ENCODE peak calls at places on chromosomes 4 and X, in four cellular contexts. D is HL-60, W is K562, R is GM12891. Q is an unnamed sample.

GRCh38 chrX:937391-937790 is 275.1 kb downstream of the CRLF2 start:
- DNase-seq in D (no peak), R (no peak), W (no peak), Q (no peak)

GRCh38 chrX:70508296-70508911 is 63.8 kb downstream of the DLG3 start:
- DNase-seq in D (no peak), R (no peak), W (no peak), Q (no peak)

GRCh38 chr4:183758006-183758734 is 99.1 kb downstream of the TRAPPC11 start:
- DNase-seq in R (no peak), W (no peak), D (no peak), Q (no peak)

GRCh38 chrX:100802843-100803242 is 17.3 kb upstream of the CSTF2 start:
- DNase-seq in W (no peak), D (no peak), R (no peak), Q (no peak)

GRCh38 chrX:47078129-47079043 is at the start of gene RGN:
- DNase-seq in D (no peak), W (no peak), R (no peak), Q (no peak)

GRCh38 chrX:150489359-150490015 is 78.9 kb upstream of the MTM1 start:
- DNase-seq in W (no peak), R (no peak), D (no peak), Q (no peak)

GRCh38 chrX:19746919-19747671 is 140.3 kb downstream of the SH3KBP1 start:
- DNase-seq in W (no peak), D (no peak), R (no peak), Q (no peak)

GRCh38 chr4:94590493-94590892 is 138.8 kb downstream of the PDLIM5 start:
- DNase-seq in W (no peak), D (no peak), R (no peak), Q (no peak)

GRCh38 chrX:71996826-71997225 is 86.2 kb downstream of the NHSL2 start:
- DNase-seq in D (no peak), R (no peak), W (no peak), Q (no peak)

DNA sequence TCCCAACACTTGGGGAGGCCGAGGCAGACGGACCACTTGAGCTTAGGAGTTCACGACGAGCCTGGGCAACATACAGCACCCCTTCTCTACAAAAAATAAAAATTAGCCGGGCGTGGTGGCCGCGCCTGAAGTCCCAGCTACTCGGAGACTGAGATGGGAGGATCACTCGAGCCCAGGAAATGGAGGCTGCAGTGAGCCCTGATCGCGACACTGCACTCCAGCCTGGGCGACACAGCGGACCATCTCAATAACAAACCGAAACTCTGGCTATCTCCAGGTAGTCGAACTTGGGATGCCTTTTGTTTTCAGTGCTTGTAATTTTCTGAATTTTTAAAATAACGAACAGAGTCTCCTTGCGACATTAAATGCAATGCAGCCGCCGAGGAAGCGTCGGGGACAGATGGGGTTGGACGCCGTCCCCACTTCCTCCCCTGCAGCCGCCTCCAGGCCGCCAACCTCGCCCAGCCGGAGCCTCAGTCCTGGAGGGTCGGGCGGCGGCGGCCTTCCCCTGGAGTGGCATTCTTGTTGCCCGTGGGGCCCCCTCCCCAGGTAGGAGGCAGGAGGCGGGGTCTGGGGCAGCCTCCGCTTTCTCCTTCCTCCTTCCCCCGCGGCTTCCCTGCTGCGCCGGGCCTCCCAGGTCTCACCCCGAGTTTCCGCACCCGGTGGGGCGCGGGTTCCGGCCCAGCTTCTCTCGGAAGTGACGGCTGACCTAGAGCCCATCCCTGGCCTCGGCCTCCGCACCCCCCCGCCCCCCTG is 14.6 kb downstream of the HMX1 start:
- DNase-seq in R (no peak), D (no peak), W (no peak), Q (no peak)
- TF ChIP-seq SPI1 in R (no peak), D (peak; percentile 27), W (no peak), Q (no peak)

GRCh38 chr4:67725132-67725531 is 24.2 kb upstream of the UBA6 start:
- DNase-seq in W (no peak), R (no peak), D (no peak), Q (no peak)
- TF ChIP-seq SPI1 in W (no peak), R (no peak), D (no peak), Q (no peak)

GRCh38 chrX:133921764-133922389 is 63.5 kb downstream of the GPC3 start:
- DNase-seq in W (peak; percentile 23), R (no peak), D (no peak), Q (no peak)

GRCh38 chrX:133921084-133921483 is 64.3 kb downstream of the GPC3 start:
- DNase-seq in D (no peak), W (no peak), R (no peak), Q (no peak)

GRCh38 chrX:133923113-133923512 is 62.3 kb downstream of the GPC3 start:
- DNase-seq in R (no peak), W (no peak), D (no peak), Q (no peak)

GRCh38 chrX:133923548-133923947 is 61.8 kb downstream of the GPC3 start:
- DNase-seq in D (no peak), W (no peak), R (no peak), Q (no peak)

GRCh38 chrX:133922390-133922772 is 63.0 kb downstream of the GPC3 start:
- DNase-seq in D (no peak), W (no peak), R (no peak), Q (no peak)
- TF ChIP-seq SPI1 in D (no peak), W (no peak), R (no peak), Q (no peak)

GRCh38 chrX:154084449-154085300 is 12.8 kb downstream of the MECP2 start:
- DNase-seq in R (no peak), W (no peak), D (no peak), Q (no peak)

GRCh38 chrX:154082396-154083133 is 15.0 kb downstream of the MECP2 start:
- DNase-seq in R (no peak), W (no peak), D (no peak), Q (no peak)

GRCh38 chrX:154083134-154083517 is 14.4 kb downstream of the MECP2 start:
- DNase-seq in R (no peak), D (no peak), W (no peak), Q (no peak)
- TF ChIP-seq SPI1 in R (no peak), D (no peak), W (no peak), Q (no peak)

GRCh38 chrX:78643874-78644273 is 15.3 kb downstream of the RTL3 start:
- DNase-seq in D (no peak), W (no peak), R (no peak), Q (no peak)
- TF ChIP-seq SPI1 in D (no peak), W (no peak), R (no peak), Q (no peak)

Q was measured in GM12878.